ENCODE peak calls at places on chromosome 19, in ten cellular contexts. M is body of pancreas, I is heart left ventricle, K is lung, W is fibroblast of lung, D is foreskin keratinocyte, F is PC-3, G is breast epithelium, C is tibial nerve, P is BJ. A is an unnamed sample.

GRCh38 chr19:44753932-44754742 is 5.6 kb downstream of the BCL3 start:
- DNase-seq in W (peak; percentile 88), K (peak; percentile 96), D (no peak), F (peak; percentile 74), C (peak; percentile 89), G (peak; percentile 93), P (no peak), I (peak; percentile 98), M (peak; percentile 95), A (peak; percentile 87)

GRCh38 chr19:30256510-30256850 is 115.7 kb upstream of the ZNF536 start:
- DNase-seq in C (no peak), I (no peak), M (no peak), G (no peak), K (no peak), D (no peak), F (no peak), P (no peak), W (no peak), A (no peak)

GRCh38 chr19:45171211-45171623 is 6.8 kb downstream of the TRAPPC6A start:
- DNase-seq in K (no peak), D (no peak), G (no peak), M (no peak), C (no peak), F (no peak), I (no peak), P (no peak), W (no peak), A (peak; percentile 29)

GRCh38 chr19:4987286-4987685 is 18.4 kb downstream of the KDM4B start:
- DNase-seq in C (no peak), I (no peak), P (no peak), G (no peak), D (no peak), K (no peak), M (no peak), F (no peak), W (no peak), A (peak; percentile 46)

GRCh38 chr19:55209430-55210119 is at the start of gene PTPRH:
- DNase-seq in I (no peak), C (no peak), D (no peak), P (no peak), K (no peak), G (no peak), W (no peak), M (peak; percentile 37), F (peak; percentile 55), A (no peak)

GRCh38 chr19:41646589-41647204 is 19.8 kb upstream of the CEACAM4 start:
- DNase-seq in P (no peak), I (no peak), W (no peak), C (no peak), D (no peak), M (peak; percentile 24), K (no peak), F (peak; percentile 30), G (no peak), A (peak; percentile 29)

GRCh38 chr19:50460161-50460765 is 16.0 kb upstream of the EMC10 start:
- DNase-seq in K (no peak), I (no peak), W (peak; percentile 34), M (no peak), F (peak; percentile 59), P (no peak), D (no peak), C (no peak), G (no peak), A (peak; percentile 22)

GRCh38 chr19:46132508-46133100 is 8.1 kb upstream of the IGFL3 start:
- DNase-seq in W (no peak), F (no peak), D (no peak), G (no peak), M (no peak), K (no peak), I (no peak), C (no peak), P (no peak), A (no peak)

GRCh38 chr19:12052057-12052570 is 647 bp downstream of the ZNF878 start:
- DNase-seq in K (no peak), C (no peak), D (no peak), F (peak; percentile 70), M (peak; percentile 11), P (no peak), I (no peak), G (no peak), W (no peak), A (no peak)

DNA sequence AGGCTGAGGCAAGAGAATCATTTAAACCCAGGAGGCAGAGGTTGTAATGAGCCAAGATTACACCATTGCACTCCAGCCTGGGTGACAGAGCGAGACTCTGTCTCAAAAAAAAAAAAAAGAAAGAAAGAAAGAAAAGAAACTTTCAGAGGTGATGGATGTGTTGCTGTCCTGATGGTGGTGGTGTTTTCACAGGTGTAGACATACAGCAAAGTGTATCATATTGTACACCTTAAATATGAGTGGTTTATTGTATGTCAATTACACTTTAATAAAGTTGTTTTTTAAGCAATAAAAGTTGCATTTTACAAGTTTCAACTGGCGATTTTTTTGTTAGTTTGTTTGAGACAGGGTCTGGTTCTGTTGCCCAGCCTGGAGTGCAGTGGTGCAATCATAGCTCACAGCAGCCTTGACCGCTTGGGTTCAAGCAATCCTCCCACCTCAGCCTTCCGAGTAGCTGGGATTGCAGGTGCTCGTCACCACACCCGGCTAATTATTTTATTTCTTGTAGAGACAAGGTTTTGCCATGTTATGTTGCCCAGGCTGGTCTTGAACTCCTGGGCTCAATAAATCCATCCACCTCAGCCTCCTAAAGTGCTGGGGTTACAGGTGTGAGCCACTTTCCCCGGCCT is 13.5 kb upstream of the INSR start:
- DNase-seq in G (no peak), F (no peak), K (no peak), P (no peak), W (no peak), M (no peak), I (no peak), D (no peak), C (no peak), A (no peak)
- TF ChIP-seq CTCF in G (no peak), F (no peak), K (no peak), P (no peak), W (no peak), M (no peak), I (no peak), D (no peak), C (no peak), A (no peak)

GRCh38 chr19:7648265-7649014 is 11.5 kb downstream of the STXBP2 start:
- DNase-seq in C (no peak), M (no peak), K (no peak), D (no peak), G (no peak), W (no peak), P (no peak), I (no peak), F (no peak), A (no peak)
- H3K27me3 ChIP-seq in C (peaks cover 30% of the 10 kb centered on the region), M (no peaks in the 10 kb centered on the region), K (no peaks in the 10 kb centered on the region), D (peaks cover 4% of the 10 kb centered on the region), G (no peaks in the 10 kb centered on the region), W (no peaks in the 10 kb centered on the region), P (peaks cover 3% of the 10 kb centered on the region), I (no peaks in the 10 kb centered on the region), F (no peaks in the 10 kb centered on the region), A (peaks cover 17% of the 10 kb centered on the region)

GRCh38 chr19:51664997-51665396 is 18.4 kb upstream of the SIGLEC14 start:
- DNase-seq in C (no peak), W (peak; percentile 4), D (no peak), F (peak; percentile 51), G (no peak), K (no peak), M (no peak), I (no peak), P (no peak), A (peak; percentile 29)
- TF ChIP-seq CTCF in C (no peak), W (peak; percentile 35), D (peak; percentile 58), F (peak; percentile 68), G (no peak), K (no peak), M (no peak), I (no peak), P (peak; percentile 33), A (peak; percentile 26)

GRCh38 chr19:38975861-38976271 is 324 bp upstream of the FBXO17 start:
- DNase-seq in I (no peak), M (peak; percentile 48), F (no peak), P (no peak), K (no peak), W (peak; percentile 47), C (no peak), G (no peak), D (no peak), A (peak; percentile 60)

GRCh38 chr19:38978315-38978689 is 2.8 kb upstream of the FBXO17 start:
- DNase-seq in W (no peak), M (no peak), C (no peak), F (no peak), P (no peak), I (no peak), K (no peak), G (no peak), D (no peak), A (no peak)

GRCh38 chr19:38975214-38975860 is at the start of gene FBXO17:
- DNase-seq in W (peak; percentile 66), C (peak; percentile 34), F (no peak), P (no peak), G (peak; percentile 55), M (peak; percentile 69), D (no peak), K (peak; percentile 32), I (peak; percentile 43), A (peak; percentile 74)

GRCh38 chr19:38979867-38980266 is 4.3 kb upstream of the FBXO17 start:
- DNase-seq in F (no peak), M (no peak), W (no peak), D (no peak), K (no peak), G (no peak), I (no peak), C (no peak), P (no peak), A (no peak)

DNA sequence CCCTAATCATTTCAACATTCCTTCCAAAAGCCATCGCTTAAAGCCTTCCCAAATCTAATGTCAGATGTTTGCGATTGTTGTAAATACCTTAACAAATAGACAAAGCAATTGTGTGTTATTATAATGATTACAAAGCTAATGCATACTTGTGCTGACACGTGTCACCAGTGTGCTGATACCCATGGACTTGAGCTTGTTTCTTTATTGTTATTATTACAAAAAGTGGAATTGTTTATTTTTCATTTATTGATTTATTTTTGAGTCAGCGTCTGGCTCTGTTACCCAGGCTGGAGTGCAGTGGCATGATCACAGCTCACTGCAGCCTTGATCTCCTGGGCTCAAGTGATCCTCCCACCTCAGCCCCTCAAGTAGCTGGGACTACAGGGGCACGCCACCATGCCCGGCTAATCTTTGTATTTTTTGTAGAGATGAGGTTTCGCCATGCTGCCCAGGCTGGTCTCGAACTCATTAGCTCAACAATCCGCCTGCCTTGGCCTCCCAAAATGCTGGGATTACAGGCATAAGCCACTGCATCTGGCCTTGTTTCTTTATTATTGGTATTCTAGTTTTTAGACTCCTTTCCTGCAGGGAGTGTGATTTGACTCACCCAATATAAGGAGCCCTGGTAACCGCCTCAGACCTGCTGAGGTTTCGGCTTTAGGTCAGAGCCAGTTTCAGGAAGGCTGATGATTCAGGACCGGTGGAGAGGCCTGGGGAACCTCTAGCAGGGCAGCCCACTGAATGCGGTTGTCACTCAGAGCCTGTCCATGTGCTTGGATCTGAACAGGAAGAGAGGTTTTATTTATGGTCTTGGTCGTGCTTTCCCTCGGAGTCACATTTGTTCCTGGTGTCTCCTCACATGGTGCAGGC is 2.1 kb upstream of the FBXO17 start:
- DNase-seq in K (no peak), D (peak; percentile 32), P (no peak), M (no peak), I (no peak), F (no peak), W (no peak), C (no peak), G (no peak), A (no peak)
- H3K27me3 ChIP-seq in K (no peaks in the 10 kb centered on the region), D (no peaks in the 10 kb centered on the region), P (no peaks in the 10 kb centered on the region), M (no peaks in the 10 kb centered on the region), I (no peaks in the 10 kb centered on the region), F (no peaks in the 10 kb centered on the region), W (no peaks in the 10 kb centered on the region), C (no peaks in the 10 kb centered on the region), G (no peaks in the 10 kb centered on the region), A (no peaks in the 10 kb centered on the region)

A was measured in cardiac muscle cell.